ENCODE peak calls at places on chromosomes 13 and 19, in four cellular contexts. I is brain microvascular endothelial cell, J is breast epithelium, T is endodermal cell. W is an unnamed sample.

GRCh38 chr19:45508931-45509691 is 1.8 kb downstream of the VASP start:
- DNase-seq in J (peak; percentile 77), I (peak; percentile 71), T (peak; percentile 93), W (no peak)

GRCh38 chr13:46119883-46120614 is 15.2 kb upstream of the CPB2 start:
- DNase-seq in T (peak; percentile 55), I (peak; percentile 65), J (no peak), W (peak; percentile 49)

GRCh38 chr13:23160241-23161175 is 20.3 kb upstream of the SGCG start:
- DNase-seq in J (no peak), T (peak; percentile 72), I (no peak), W (no peak)

GRCh38 chr13:72565893-72566292 is 161.5 kb downstream of the MZT1 start:
- DNase-seq in I (peak; percentile 11), T (no peak), J (no peak), W (no peak)

GRCh38 chr13:46479286-46479685 is 73.7 kb upstream of the LRCH1 start:
- DNase-seq in T (no peak), J (no peak), I (no peak), W (no peak)

GRCh38 chr13:83733293-83733692 is 149.0 kb downstream of the SLITRK1 start:
- DNase-seq in J (no peak), I (no peak), T (no peak), W (no peak)

GRCh38 chr13:25415196-25415595 is 43.4 kb downstream of the ATP8A2 start:
- DNase-seq in I (no peak), J (no peak), T (no peak), W (no peak)

GRCh38 chr13:52156724-52157251 is 2.6 kb downstream of the NEK3 start:
- DNase-seq in T (no peak), J (no peak), I (peak; percentile 53), W (no peak)

GRCh38 chr13:76754414-76754813 is 131.8 kb downstream of the KCTD12 start:
- DNase-seq in I (peak; percentile 72), J (no peak), T (no peak), W (no peak)

GRCh38 chr19:55165952-55166529 is 372 bp downstream of the DNAAF3 start:
- DNase-seq in T (peak; percentile 95), J (no peak), I (peak; percentile 73), W (no peak)

GRCh38 chr19:10796653-10797052 is 39.4 kb downstream of the TMED1 start:
- DNase-seq in I (no peak), T (no peak), J (no peak), W (no peak)

GRCh38 chr13:51862965-51863364 is 1.2 kb downstream of the CCDC70 start:
- DNase-seq in J (no peak), T (no peak), I (no peak), W (no peak)

GRCh38 chr13:59126474-59126873 is 1037.3 kb downstream of the DIAPH3 start:
- DNase-seq in T (no peak), J (no peak), I (no peak), W (no peak)

GRCh38 chr13:24254151-24254810 is 55.1 kb upstream of the C1QTNF9 start:
- DNase-seq in I (no peak), J (no peak), T (no peak), W (no peak)

GRCh38 chr13:76523740-76524382 is 362.3 kb downstream of the KCTD12 start:
- DNase-seq in I (no peak), J (no peak), T (no peak), W (no peak)

GRCh38 chr19:48445256-48445605 is 552 bp upstream of the GRWD1 start:
- DNase-seq in I (peak; percentile 92), T (peak; percentile 80), J (no peak), W (peak; percentile 84)

GRCh38 chr13:52686381-52686780 is 33.7 kb downstream of the SUGT1 start:
- DNase-seq in T (no peak), I (no peak), J (no peak), W (no peak)

GRCh38 chr13:39148513-39148961 is 110.3 kb downstream of the NHLRC3 start:
- DNase-seq in J (no peak), I (peak; percentile 0), T (peak; percentile 68), W (peak; percentile 95)

GRCh38 chr13:33348366-33348765 is 62.8 kb upstream of the STARD13 start:
- DNase-seq in T (no peak), J (no peak), I (no peak), W (no peak)

GRCh38 chr19:55626350-55626749 is 2.0 kb upstream of the ZNF784 start:
- DNase-seq in J (no peak), I (no peak), T (no peak), W (no peak)

GRCh38 chr13:67134322-67135129 is 95.6 kb downstream of the PCDH9 start:
- DNase-seq in I (peak; percentile 9), T (no peak), J (no peak), W (no peak)

GRCh38 chr19:2509096-2509495 is 33.2 kb downstream of the GADD45B start:
- DNase-seq in I (no peak), J (no peak), T (no peak), W (no peak)

GRCh38 chr19:48737360-48737998 is 2.9 kb downstream of the RASIP1 start:
- DNase-seq in J (no peak), T (peak; percentile 88), I (no peak), W (no peak)

GRCh38 chr13:75437582-75438318 is 44.2 kb downstream of the TBC1D4 start:
- DNase-seq in J (no peak), T (no peak), I (peak; percentile 45), W (no peak)

GRCh38 chr19:49497047-49497789 is 984 bp downstream of the RPS11 start:
- DNase-seq in T (peak; percentile 79), J (no peak), I (peak; percentile 47), W (no peak)

GRCh38 chr13:73092831-73093230 is 34.0 kb downstream of the KLF5 start:
- DNase-seq in J (no peak), I (no peak), T (no peak), W (no peak)

GRCh38 chr19:44345969-44346368 is 10.5 kb downstream of the ZNF112 start:
- DNase-seq in J (no peak), T (no peak), I (no peak), W (no peak)

GRCh38 chr19:14333101-14333871 is 48.0 kb upstream of the ADGRE5 start:
- DNase-seq in I (no peak), J (no peak), T (peak; percentile 77), W (no peak)

GRCh38 chr13:35953537-35954206 is 177.5 kb downstream of the DCLK1 start:
- DNase-seq in J (no peak), I (peak; percentile 89), T (peak; percentile 88), W (peak; percentile 49)

GRCh38 chr19:49792829-49793560 is 20.1 kb downstream of the FUZ start:
- DNase-seq in J (no peak), T (no peak), I (no peak), W (no peak)

GRCh38 chr19:21704320-21704719 is 63.1 kb downstream of the ZNF100 start:
- DNase-seq in T (no peak), I (no peak), J (no peak), W (no peak)

GRCh38 chr13:26377038-26377437 is 123.1 kb downstream of the CDK8 start:
- DNase-seq in J (no peak), T (peak; percentile 81), I (peak; percentile 3), W (no peak)

DNA sequence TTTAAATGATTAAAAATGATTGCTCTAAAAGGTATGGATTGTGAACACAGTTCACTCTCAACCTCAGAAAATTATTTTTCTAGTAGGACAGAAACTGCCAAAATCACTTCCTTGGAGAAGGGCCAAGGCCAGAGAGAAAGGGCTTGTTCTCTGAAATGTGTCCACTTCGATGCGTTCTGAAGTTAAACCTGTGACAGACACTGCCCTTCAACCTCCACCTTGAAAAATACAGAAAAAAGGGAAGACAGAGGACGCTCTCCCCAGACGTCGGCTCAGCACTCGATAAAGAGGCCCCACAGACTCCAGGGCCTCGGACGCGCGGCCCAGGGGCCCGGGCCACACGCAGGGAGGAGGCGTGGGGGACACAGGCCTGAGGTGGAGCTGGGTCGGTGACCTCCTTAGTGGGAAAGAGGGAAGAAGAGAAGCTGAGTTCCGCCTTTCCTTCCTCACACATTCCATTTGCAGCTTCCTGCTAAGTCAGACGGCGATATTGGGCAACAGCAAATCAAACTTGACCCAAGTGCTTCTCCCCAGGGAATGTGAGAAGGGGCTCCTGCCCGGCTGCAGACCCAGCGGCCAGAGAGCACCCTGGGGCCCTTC is 63.6 kb downstream of the RASA3 start:
- DNase-seq in T (no peak), J (peak; percentile 41), I (no peak), W (no peak)
- H3K4me3 ChIP-seq in T (no peak overlapping the region), J (no peak overlapping the region), I (no peak overlapping the region), W (no peak overlapping the region)

DNA sequence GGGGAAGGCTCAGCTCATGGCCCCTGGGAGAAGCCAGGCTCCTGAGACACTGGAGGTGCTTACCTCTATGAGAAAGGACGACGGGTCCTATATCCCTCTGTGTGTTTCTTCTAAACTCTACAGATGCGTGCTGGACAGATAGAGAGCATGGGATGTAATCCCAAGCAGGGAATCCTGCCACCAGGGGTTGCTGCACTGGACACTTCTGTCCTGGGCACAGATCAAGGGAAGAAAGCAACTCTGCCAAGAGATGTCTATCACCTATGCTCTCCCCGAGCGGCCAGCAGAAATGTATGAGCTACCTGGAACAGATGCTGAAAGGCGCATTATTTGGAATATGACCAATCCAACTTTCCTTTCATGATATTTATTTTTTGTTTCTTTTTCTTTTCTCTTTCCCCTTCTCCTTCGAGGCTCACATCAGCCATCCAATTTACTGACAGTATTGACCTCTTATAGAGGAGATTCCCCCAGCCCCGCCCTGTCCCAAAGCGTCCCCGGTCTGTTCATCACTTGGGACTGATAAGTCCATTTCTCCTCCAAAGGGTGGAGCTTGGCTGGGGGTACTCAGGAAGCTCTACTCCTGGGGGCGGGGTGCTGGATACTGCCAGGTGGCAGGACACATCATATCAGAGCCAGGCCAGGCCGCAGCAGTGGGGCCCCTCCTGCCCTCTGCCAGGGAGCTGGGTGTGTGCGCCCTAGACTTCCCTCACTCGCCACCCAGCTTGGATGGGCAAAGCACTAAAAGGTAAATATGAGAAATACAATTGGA is 34.2 kb downstream of the TSHZ3 start:
- DNase-seq in J (no peak), I (no peak), T (no peak), W (no peak)
- TF ChIP-seq CTCF in J (no peak), I (peak; percentile 57), T (peak; percentile 66), W (no peak)

GRCh38 chr19:4815426-4816387 is 15.8 kb downstream of the TICAM1 start:
- DNase-seq in J (peak; percentile 86), I (peak; percentile 92), T (peak; percentile 95), W (peak; percentile 65)
- H3K4me3 ChIP-seq in J (peak overlapping the region; percentile 25), I (peak overlapping the region; percentile 24), T (peak overlapping the region; percentile 59), W (no peak overlapping the region)

DNA sequence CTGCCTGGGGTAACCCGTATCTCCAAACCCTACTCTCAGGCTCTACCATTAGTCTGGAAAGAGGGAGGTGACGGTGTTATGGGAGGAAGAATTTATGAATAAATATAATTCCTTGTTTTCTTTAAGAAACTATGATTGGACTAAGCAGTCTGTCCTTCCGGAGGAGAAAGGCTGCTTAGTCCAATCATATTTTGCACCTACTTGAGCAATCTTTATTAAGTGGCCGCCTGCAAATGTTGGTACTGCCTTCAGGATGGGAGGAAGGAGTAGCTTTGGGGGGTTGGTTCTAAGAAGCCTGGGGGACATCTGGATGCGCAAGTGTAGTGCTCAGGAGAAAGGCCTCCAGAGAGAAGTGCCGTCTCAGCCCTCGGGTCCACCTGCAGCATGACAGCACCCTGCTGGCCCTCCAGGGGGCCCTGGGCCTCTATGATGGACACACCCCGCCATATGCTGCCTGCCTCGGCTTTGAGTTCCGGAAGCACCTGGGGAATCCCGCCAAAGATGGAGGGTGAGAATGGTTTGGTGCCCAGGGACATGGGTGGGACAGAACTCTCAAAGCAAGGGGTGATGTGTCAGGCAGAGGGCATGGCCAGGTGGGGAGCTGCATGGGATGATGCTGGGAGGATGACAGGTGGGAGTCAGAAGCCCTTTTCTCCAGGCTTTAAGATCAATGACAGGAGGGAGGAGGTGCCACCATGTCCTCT is 4.0 kb downstream of the ACP4 start:
- DNase-seq in I (no peak), T (no peak), J (no peak), W (no peak)
- TF ChIP-seq CTCF in I (peak; percentile 20), T (no peak), J (no peak), W (peak; percentile 24)